ENCODE peak calls at places on chromosomes 6 and 20, in five cellular contexts. M is A673, L is lung, D is heart left ventricle, G is colonic mucosa. X is an unnamed sample.

GRCh38 chr6:137277971-137278602 is 58.9 kb upstream of the IFNGR1 start:
- DNase-seq in G (no peak), L (no peak), D (no peak), M (no peak), X (peak; percentile 64)

GRCh38 chr6:12363651-12364381 is 73.7 kb downstream of the EDN1 start:
- DNase-seq in M (no peak), L (peak; percentile 34), G (peak; percentile 77), D (no peak), X (no peak)

GRCh38 chr6:67016921-67017460 is 1310.0 kb upstream of the EYS start:
- DNase-seq in M (peak; percentile 36), D (no peak), G (no peak), L (no peak), X (no peak)

GRCh38 chr6:17622144-17622543 is 22.0 kb downstream of the FAM8A1 start:
- DNase-seq in L (no peak), M (peak; percentile 23), G (no peak), D (peak; percentile 31), X (no peak)

GRCh38 chr6:154675602-154676088 is 57.6 kb upstream of the SCAF8 start:
- DNase-seq in G (peak; percentile 93), L (peak; percentile 90), D (peak; percentile 83), M (peak; percentile 96), X (peak; percentile 99)

GRCh38 chr6:54085526-54085925 is 25.7 kb upstream of the MLIP start:
- DNase-seq in M (no peak), G (no peak), D (peak; percentile 45), L (no peak), X (peak; percentile 94)

GRCh38 chr6:28589234-28589951 is 63.7 kb downstream of the GPX5 start:
- DNase-seq in L (peak; percentile 53), D (peak; percentile 32), G (peak; percentile 73), M (peak; percentile 98), X (peak; percentile 94)

GRCh38 chr20:35826361-35826760 is 54.5 kb downstream of the PHF20 start:
- DNase-seq in D (no peak), L (no peak), M (no peak), G (no peak), X (no peak)

GRCh38 chr6:169076240-169076639 is 177.4 kb downstream of the THBS2 start:
- DNase-seq in M (no peak), L (no peak), G (no peak), D (no peak), X (peak; percentile 69)

GRCh38 chr20:16528078-16528477 is 45.2 kb downstream of the KIF16B start:
- DNase-seq in M (no peak), G (peak; percentile 85), L (no peak), D (no peak), X (peak; percentile 95)

GRCh38 chr20:24978493-24978892 is 14.1 kb downstream of the APMAP start:
- DNase-seq in M (no peak), G (peak; percentile 10), L (no peak), D (no peak), X (no peak)

GRCh38 chr20:51426879-51427624 is 115.5 kb downstream of the NFATC2 start:
- DNase-seq in L (no peak), D (no peak), M (no peak), G (no peak), X (no peak)

GRCh38 chr6:56852611-56853010 is 102.3 kb upstream of the BEND6 start:
- DNase-seq in L (no peak), D (no peak), M (no peak), G (no peak), X (no peak)

GRCh38 chr6:69294862-69295261 is 501.9 kb downstream of the LMBRD1 start:
- DNase-seq in D (no peak), M (no peak), L (no peak), G (no peak), X (no peak)

GRCh38 chr20:58251979-58252591 is 23.6 kb upstream of the ANKRD60 start:
- DNase-seq in G (no peak), D (no peak), M (peak; percentile 66), L (no peak), X (peak; percentile 94)

GRCh38 chr20:59010995-59011873 is 4.2 kb upstream of the CTSZ start:
- DNase-seq in D (peak; percentile 36), L (no peak), G (no peak), M (no peak), X (peak; percentile 89)

GRCh38 chr6:53928641-53929339 is 134.0 kb downstream of the LRRC1 start:
- DNase-seq in G (no peak), M (peak; percentile 40), L (no peak), D (no peak), X (no peak)

GRCh38 chr6:10478187-10479040 is 42.7 kb upstream of the GCNT2 start:
- DNase-seq in D (no peak), L (no peak), G (no peak), M (peak; percentile 69), X (peak; percentile 60)

GRCh38 chr6:31651602-31652191 is 764 bp downstream of the BAG6 start:
- DNase-seq in D (peak; percentile 83), M (peak; percentile 77), G (peak; percentile 78), L (peak; percentile 72), X (peak; percentile 79)

GRCh38 chr20:63215101-63216040 is 560 bp downstream of the YTHDF1 start:
- DNase-seq in D (no peak), G (peak; percentile 45), L (no peak), M (peak; percentile 29), X (peak; percentile 72)

GRCh38 chr6:15264902-15265761 is 19.3 kb downstream of the JARID2 start:
- DNase-seq in M (peak; percentile 91), D (peak; percentile 46), G (no peak), L (no peak), X (peak; percentile 72)

GRCh38 chr20:53805895-53806384 is 212.3 kb upstream of the ZNF217 start:
- DNase-seq in M (peak; percentile 19), G (peak; percentile 59), D (no peak), L (no peak), X (peak; percentile 37)

GRCh38 chr20:8535403-8536003 is 403.4 kb downstream of the PLCB1 start:
- DNase-seq in D (no peak), G (no peak), L (no peak), M (peak; percentile 19), X (peak; percentile 34)

GRCh38 chr6:154247119-154247814 is 109.3 kb downstream of the IPCEF1 start:
- DNase-seq in G (no peak), D (no peak), M (peak; percentile 71), L (no peak), X (peak; percentile 14)

GRCh38 chr6:39821739-39822532 is 29.8 kb downstream of the DAAM2 start:
- DNase-seq in G (no peak), L (no peak), D (peak; percentile 61), M (no peak), X (no peak)

GRCh38 chr6:3504938-3505735 is 48.3 kb upstream of the SLC22A23 start:
- DNase-seq in M (no peak), G (no peak), L (no peak), D (no peak), X (no peak)

GRCh38 chr6:79810878-79811277 is 136.5 kb downstream of the ELOVL4 start:
- DNase-seq in L (no peak), D (no peak), G (no peak), M (no peak), X (no peak)

GRCh38 chr6:39020136-39020535 is 28.4 kb upstream of the GLP1R start:
- DNase-seq in L (no peak), M (no peak), G (no peak), D (no peak), X (no peak)

GRCh38 chr20:22490287-22491187 is 93.8 kb downstream of the FOXA2 start:
- DNase-seq in L (peak; percentile 68), G (peak; percentile 92), M (no peak), D (no peak), X (no peak)

GRCh38 chr20:46209930-46210671 is 92.0 kb downstream of the CD40 start:
- DNase-seq in G (no peak), D (peak; percentile 34), L (no peak), M (no peak), X (no peak)

DNA sequence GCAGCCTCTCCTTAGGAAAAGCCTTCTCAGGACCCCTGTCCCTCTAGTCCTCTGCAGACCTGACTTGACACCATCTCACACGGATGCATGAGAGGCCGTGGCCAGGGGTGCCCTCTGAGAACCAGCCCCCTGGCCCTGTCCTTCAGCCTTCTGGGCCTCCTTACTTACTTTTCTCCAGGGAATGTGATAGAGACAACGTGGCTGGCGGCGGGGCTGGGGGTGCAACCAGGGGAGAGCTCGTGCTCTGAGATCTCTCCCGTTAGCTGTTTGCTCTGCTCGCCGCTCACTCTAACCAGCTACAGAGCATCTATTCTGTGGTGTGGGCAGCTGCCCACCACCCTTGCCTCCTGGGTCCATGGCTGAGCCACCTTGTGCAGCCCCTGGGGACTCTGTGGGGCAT is 14.7 kb downstream of the GPR31 start:
- DNase-seq in D (no peak), L (no peak), M (no peak), G (no peak), X (no peak)
- H3K4me3 ChIP-seq in D (no peak overlapping the region), L (no peak overlapping the region), M (no peak overlapping the region), G (no peak overlapping the region), X (no peak overlapping the region)

DNA sequence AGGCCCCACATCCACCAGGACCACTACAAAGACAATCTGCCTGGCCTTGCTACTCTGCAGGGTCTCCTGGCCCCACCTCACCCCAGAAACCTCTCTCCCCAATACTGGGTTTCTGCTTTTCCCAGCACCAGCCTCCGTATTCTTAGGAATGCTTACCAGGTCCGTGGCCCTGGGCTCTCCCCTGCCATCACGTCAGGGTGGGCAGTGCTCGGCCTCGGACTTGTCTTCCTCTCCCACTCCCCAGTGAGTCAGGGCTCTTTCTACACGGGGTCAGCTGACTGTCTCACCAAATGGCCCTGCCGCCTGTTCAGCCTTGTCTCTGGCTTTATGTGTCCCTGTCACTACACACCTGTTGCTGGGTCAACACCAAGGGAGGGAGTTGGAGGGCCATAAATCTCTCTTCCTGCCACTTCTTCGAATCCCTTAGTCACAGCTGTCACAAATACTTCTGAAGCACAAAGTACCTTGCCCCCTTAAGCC is 3.2 kb downstream of the NNAT start:
- DNase-seq in M (no peak), G (peak; percentile 75), D (no peak), L (no peak), X (no peak)
- H3K4me3 ChIP-seq in M (no peak overlapping the region), G (no peak overlapping the region), D (no peak overlapping the region), L (no peak overlapping the region), X (no peak overlapping the region)

DNA sequence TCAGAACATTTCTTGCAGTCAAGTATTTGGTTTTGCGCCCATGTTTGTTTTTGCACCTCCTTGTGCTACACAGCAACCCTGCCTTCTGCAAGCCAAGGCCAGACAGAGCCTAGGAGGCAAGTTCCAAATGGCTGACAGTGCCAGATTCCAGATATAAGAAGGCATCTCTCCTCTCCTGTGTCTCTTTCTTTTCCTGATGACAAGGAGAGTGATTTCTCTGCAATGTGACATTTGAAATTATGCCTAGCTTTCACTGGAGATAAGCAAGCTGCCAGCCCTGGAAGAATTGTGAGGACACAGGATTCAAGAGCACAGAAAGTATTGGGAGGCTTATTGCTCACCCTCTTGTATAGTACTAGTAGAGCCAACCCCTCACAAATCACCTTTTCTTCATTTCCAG is 149.1 kb upstream of the TENT5A start:
- DNase-seq in G (no peak), M (no peak), D (peak; percentile 81), L (peak; percentile 36), X (no peak)
- H3K4me3 ChIP-seq in G (no peak overlapping the region), M (no peak overlapping the region), D (no peak overlapping the region), L (no peak overlapping the region), X (no peak overlapping the region)

GRCh38 chr6:35778437-35778836 is 2.0 kb downstream of the CLPSL2 start:
- DNase-seq in G (no peak), D (no peak), L (no peak), M (no peak), X (no peak)

GRCh38 chr6:35775031-35775430 is 1.4 kb upstream of the CLPSL2 start:
- DNase-seq in M (no peak), D (no peak), L (no peak), G (no peak), X (no peak)

GRCh38 chr6:35777356-35778102 is 1.1 kb downstream of the CLPSL2 start:
- DNase-seq in D (no peak), L (no peak), M (no peak), G (no peak), X (no peak)

GRCh38 chr6:35774116-35774794 is 2.1 kb upstream of the CLPSL2 start:
- DNase-seq in D (no peak), L (no peak), G (no peak), M (no peak), X (no peak)

GRCh38 chr6:35776364-35777215 is at the start of gene CLPSL2:
- DNase-seq in D (no peak), M (no peak), G (no peak), L (no peak), X (no peak)
- H3K4me3 ChIP-seq in D (peak within 1 kb of the TSS; percentile 36), M (peak within 1 kb of the TSS; percentile 44), G (peak within 1 kb of the TSS; percentile 44), L (no peak within 1 kb of the TSS), X (peak within 1 kb of the TSS; percentile 49)